ENCODE peak calls at places on chromosome 14, in seven cellular contexts. M is lower lobe of right lung, E is foreskin fibroblast, P is A673, G is type B pancreatic cell, Z is mammary epithelial cell, Y is K562. A is an unnamed sample.

GRCh38 chr14:101232340-101233015 is 328.8 kb upstream of the DIO3 start:
- DNase-seq in M (no peak), E (no peak), P (no peak), G (peak), Z (no peak), Y (no peak), A (no peak)

GRCh38 chr14:76644875-76645518 is 116.3 kb upstream of the VASH1 start:
- DNase-seq in M (no peak), E (peak), P (peak), G (peak), Z (peak), Y (peak), A (peak)

GRCh38 chr14:68306934-68307758 is 485.7 kb downstream of the ZFP36L1 start:
- DNase-seq in M (no peak), E (peak), P (no peak), G (no peak), Z (no peak), Y (no peak), A (no peak)

GRCh38 chr14:34872822-34873590 is 2.2 kb downstream of the BAZ1A start:
- DNase-seq in M (no peak), E (peak), P (peak), G (no peak), Z (peak), Y (no peak), A (no peak)

GRCh38 chr14:69242311-69243224 is 17.4 kb upstream of the GALNT16 start:
- DNase-seq in M (no peak), E (peak), P (peak), G (no peak), Z (peak), Y (peak), A (peak)

GRCh38 chr14:29716150-29716549 is 211.5 kb downstream of the PRKD1 start:
- DNase-seq in M (no peak), E (peak), P (peak), G (no peak), Z (no peak), Y (no peak), A (no peak)

GRCh38 chr14:23063601-23064000 is 6.3 kb upstream of the CDH24 start:
- DNase-seq in M (no peak), E (no peak), P (no peak), G (peak), Z (no peak), Y (no peak), A (no peak)

GRCh38 chr14:71320734-71321555 is 413.7 kb downstream of the PCNX1 start:
- DNase-seq in M (peak), E (peak), P (peak), G (peak), Z (peak), Y (peak), A (peak)

GRCh38 chr14:64501326-64502171 is 2.1 kb downstream of the ZBTB25 start:
- DNase-seq in M (peak), E (peak), P (no peak), G (no peak), Z (peak), Y (no peak), A (no peak)

GRCh38 chr14:76576047-76576741 is 185.1 kb upstream of the VASH1 start:
- DNase-seq in M (no peak), E (peak), P (peak), G (no peak), Z (no peak), Y (no peak), A (no peak)

GRCh38 chr14:38143170-38143569 is 64.5 kb upstream of the SSTR1 start:
- DNase-seq in M (no peak), E (peak), P (no peak), G (no peak), Z (no peak), Y (no peak), A (no peak)

GRCh38 chr14:99764222-99764706 is 28.9 kb upstream of the EML1 start:
- DNase-seq in M (no peak), E (no peak), P (no peak), G (no peak), Z (no peak), Y (no peak), A (no peak)

GRCh38 chr14:67680121-67680602 is 5.7 kb upstream of the VTI1B start:
- DNase-seq in M (no peak), E (peak), P (no peak), G (no peak), Z (peak), Y (peak), A (no peak)

DNA sequence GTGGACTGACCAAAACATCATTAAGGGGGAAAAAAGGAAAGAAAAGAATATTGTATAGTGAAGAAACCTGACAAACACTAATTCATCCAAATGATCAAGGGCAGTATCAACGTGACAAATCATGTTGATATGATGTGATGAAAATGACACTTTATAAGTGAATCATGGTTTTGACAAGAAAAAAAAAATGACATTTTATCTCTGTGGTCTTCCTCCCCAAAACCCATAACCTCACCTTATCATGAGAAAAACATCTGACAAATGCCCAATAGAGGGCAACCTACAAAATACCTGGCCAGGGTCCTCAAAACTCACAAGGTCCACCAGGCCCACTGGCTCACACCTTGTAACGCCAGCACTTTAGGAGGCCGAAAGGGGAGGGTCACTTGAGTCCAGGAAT is 13.8 kb downstream of the TMED10 start:
- DNase-seq in M (no peak), E (no peak), P (no peak), G (no peak), Z (no peak), Y (no peak), A (no peak)
- TF ChIP-seq CTCF in M (no peak), E (no peak), P (no peak), G (no peak), Z (no peak), Y (no peak), A (no peak)

DNA sequence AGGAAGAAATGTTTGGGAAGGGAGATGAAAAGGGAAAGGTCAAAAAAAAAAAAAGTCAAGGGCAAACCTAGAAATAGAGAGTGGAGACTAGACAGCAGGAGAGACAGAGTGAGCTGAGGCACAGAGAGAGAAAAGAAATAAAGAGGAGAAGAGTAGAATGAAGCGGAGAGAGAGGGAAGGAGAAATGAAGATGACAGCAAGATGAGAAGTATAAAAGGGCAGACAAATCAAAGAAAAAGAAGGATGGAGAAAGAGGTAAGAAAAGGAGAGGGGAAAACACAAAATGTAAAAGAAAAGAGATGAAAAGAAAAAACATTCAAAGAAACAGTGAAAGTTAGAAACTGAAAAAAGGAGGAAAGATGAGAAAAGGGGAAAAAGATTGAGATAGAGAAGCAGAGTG is 53.0 kb downstream of the TC2N start:
- DNase-seq in M (no peak), E (no peak), P (no peak), G (no peak), Z (no peak), Y (no peak), A (no peak)
- TF ChIP-seq CTCF in M (no peak), E (no peak), P (no peak), G (no peak), Z (no peak), Y (no peak), A (no peak)

GRCh38 chr14:24213866-24214652 is 771 bp upstream of the CHMP4A start:
- DNase-seq in M (no peak), E (no peak), P (no peak), G (no peak), Z (no peak), Y (no peak), A (no peak)
- TF ChIP-seq CTCF in M (no peak), E (no peak), P (no peak), G (no peak), Z (no peak), Y (no peak), A (no peak)

GRCh38 chr14:39469094-39469710 is 37.0 kb upstream of the FBXO33 start:
- DNase-seq in M (no peak), E (peak), P (peak), G (no peak), Z (no peak), Y (no peak), A (peak)
- TF ChIP-seq CTCF in M (peak), E (no peak), P (peak), G (peak), Z (no peak), Y (peak), A (peak)

GRCh38 chr14:94139421-94139820 is 10.0 kb upstream of the IFI27L2 start:
- DNase-seq in M (no peak), E (no peak), P (no peak), G (no peak), Z (no peak), Y (no peak), A (no peak)

GRCh38 chr14:94138256-94138655 is 8.9 kb upstream of the IFI27L2 start:
- DNase-seq in M (no peak), E (no peak), P (no peak), G (no peak), Z (no peak), Y (no peak), A (no peak)

GRCh38 chr14:94135476-94135875 is 6.1 kb upstream of the IFI27L2 start:
- DNase-seq in M (no peak), E (no peak), P (no peak), G (no peak), Z (no peak), Y (no peak), A (no peak)

GRCh38 chr14:94139006-94139405 is 9.6 kb upstream of the IFI27L2 start:
- DNase-seq in M (no peak), E (no peak), P (no peak), G (no peak), Z (no peak), Y (no peak), A (no peak)

DNA sequence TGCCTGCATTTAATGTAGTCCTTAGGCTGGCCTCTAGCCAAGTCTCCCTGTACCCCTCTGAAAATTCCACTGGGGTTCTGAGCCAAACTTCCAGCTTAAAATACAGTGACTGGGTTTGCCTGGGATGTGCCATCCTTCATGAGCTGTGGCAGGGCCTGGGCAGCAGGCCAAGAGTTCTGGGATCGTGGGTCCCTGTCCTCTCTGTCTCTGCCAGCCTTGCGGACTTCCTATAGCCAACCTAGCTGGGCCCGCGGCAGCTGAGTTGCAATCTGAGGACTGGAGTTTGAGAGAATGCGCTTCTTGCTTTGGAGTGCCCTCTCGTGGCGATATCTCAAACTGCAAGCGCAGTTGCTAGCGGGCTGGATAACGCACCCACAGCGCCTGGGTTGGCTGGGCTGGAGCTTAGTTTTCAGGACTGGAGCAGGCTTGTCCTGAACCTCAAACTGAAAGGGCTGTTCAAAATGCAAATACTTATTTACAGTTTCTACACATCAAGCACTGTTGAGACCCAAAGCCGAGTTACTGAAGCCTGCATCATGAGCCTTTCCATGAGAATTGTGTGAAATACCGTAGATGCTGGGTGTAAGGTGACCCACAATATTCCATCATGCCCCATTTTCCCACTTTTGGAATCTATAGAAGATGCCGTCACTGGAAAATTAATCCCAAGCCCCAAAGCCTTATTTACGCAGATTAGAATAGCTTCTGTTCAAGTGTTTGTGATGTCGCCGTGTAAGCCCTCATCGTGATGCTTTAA is 7.3 kb upstream of the IFI27L2 start:
- DNase-seq in M (peak), E (peak), P (peak), G (peak), Z (peak), Y (peak), A (peak)
- TF ChIP-seq CTCF in M (peak), E (peak), P (peak), G (peak), Z (peak), Y (peak), A (peak)

GRCh38 chr14:40417777-40418401 is 985.7 kb upstream of the FBXO33 start:
- DNase-seq in M (no peak), E (no peak), P (peak), G (no peak), Z (no peak), Y (peak), A (peak)
- TF ChIP-seq CTCF in M (peak), E (no peak), P (peak), G (peak), Z (peak), Y (peak), A (peak)